ENCODE peak calls at places on chromosomes 7 and 10, in eight cellular contexts. X, M, R, O, I, V, Q and D are unnamed samples.

GRCh38 chr10:116278832-116279231 is 5.8 kb upstream of the GFRA1 start:
- DNase-seq in V (no peak), O (no peak), M (no peak), R (no peak), Q (no peak), I (no peak), X (no peak), D (no peak)

GRCh38 chr10:34731885-34732701 is 83.0 kb downstream of the PARD3 start:
- DNase-seq in V (no peak), R (peak; percentile 78), X (no peak), Q (no peak), O (no peak), M (no peak), I (peak; percentile 45), D (no peak)

GRCh38 chr7:28626629-28627262 is 214.4 kb downstream of the CREB5 start:
- DNase-seq in M (no peak), V (no peak), Q (no peak), R (peak; percentile 66), X (no peak), I (peak; percentile 27), O (peak; percentile 48), D (no peak)

GRCh38 chr10:52609071-52609470 is 163.5 kb downstream of the MBL2 start:
- DNase-seq in O (no peak), I (no peak), Q (no peak), M (no peak), V (no peak), X (no peak), R (no peak), D (no peak)

GRCh38 chr10:32939296-32940111 is 18.5 kb downstream of the ITGB1 start:
- DNase-seq in M (no peak), O (no peak), Q (no peak), V (no peak), I (no peak), X (no peak), R (no peak), D (no peak)

GRCh38 chr7:18262054-18262453 is 233.5 kb upstream of the HDAC9 start:
- DNase-seq in O (no peak), Q (no peak), X (no peak), M (no peak), I (no peak), V (no peak), R (no peak), D (no peak)

GRCh38 chr10:75428434-75429158 is 2.8 kb upstream of the LRMDA start:
- DNase-seq in V (no peak), M (no peak), X (no peak), R (peak; percentile 85), Q (no peak), I (no peak), O (no peak), D (no peak)

GRCh38 chr10:124300735-124301134 is 118.0 kb downstream of the OAT start:
- DNase-seq in O (no peak), M (no peak), I (no peak), Q (no peak), X (no peak), R (no peak), V (no peak), D (no peak)

GRCh38 chr7:16092711-16093110 is 328.6 kb downstream of the CRPPA start:
- DNase-seq in O (no peak), M (no peak), X (no peak), Q (no peak), I (no peak), V (no peak), R (no peak), D (no peak)

GRCh38 chr10:29243750-29244149 is 45.1 kb upstream of the LYZL1 start:
- DNase-seq in V (no peak), Q (no peak), I (no peak), R (no peak), X (no peak), O (no peak), M (no peak), D (no peak)

GRCh38 chr7:41437257-41438196 is 265.4 kb downstream of the INHBA start:
- DNase-seq in I (peak; percentile 33), M (no peak), R (peak; percentile 47), X (no peak), O (no peak), V (no peak), Q (no peak), D (no peak)

GRCh38 chr10:59623823-59624535 is 85.7 kb downstream of the SLC16A9 start:
- DNase-seq in X (no peak), Q (no peak), M (no peak), I (no peak), O (no peak), V (no peak), R (no peak), D (no peak)